ENCODE peak calls at places on chromosomes 7 and 10, in five cellular contexts. X is right cardiac atrium, G is upper lobe of left lung, U is heart right ventricle, Z is aorta. N is an unnamed sample.

GRCh38 chr7:74372060-74372408 is 81.7 kb upstream of the GTF2IRD1 start:
- ATAC-seq in G (no peak), Z (no peak), X (peak; percentile 22), U (no peak), N (peak; percentile 26)

GRCh38 chr10:112146799-112147198 is 36.8 kb downstream of the GPAM start:
- ATAC-seq in U (no peak), Z (no peak), G (no peak), X (no peak), N (no peak)

GRCh38 chr10:31353574-31353973 is 34.6 kb downstream of the ZEB1 start:
- ATAC-seq in U (no peak), Z (no peak), G (peak; percentile 36), X (no peak), N (no peak)

GRCh38 chr7:100413286-100413685 is 15.2 kb downstream of the ZCWPW1 start:
- ATAC-seq in G (no peak), U (no peak), X (no peak), Z (no peak), N (no peak)

GRCh38 chr7:82823073-82823472 is 339.6 kb downstream of the PCLO start:
- ATAC-seq in U (no peak), X (no peak), Z (no peak), G (no peak), N (no peak)

GRCh38 chr7:50712527-50713356 is 70.0 kb downstream of the GRB10 start:
- ATAC-seq in U (peak; percentile 60), X (peak; percentile 28), Z (no peak), G (no peak), N (no peak)

GRCh38 chr10:70982443-70982842 is 94.1 kb upstream of the PCBD1 start:
- ATAC-seq in G (no peak), U (no peak), Z (no peak), X (no peak), N (no peak)

GRCh38 chr10:95745487-95745886 is 10.5 kb upstream of the ENTPD1 start:
- ATAC-seq in Z (no peak), G (no peak), X (no peak), U (no peak), N (no peak)

GRCh38 chr7:107860241-107860961 is 30.6 kb upstream of the DLD start:
- ATAC-seq in Z (no peak), G (no peak), X (no peak), U (no peak), N (no peak)

GRCh38 chr10:116274141-116274861 is 1.3 kb upstream of the GFRA1 start:
- ATAC-seq in X (peak; percentile 27), U (no peak), G (peak; percentile 32), Z (no peak), N (no peak)

GRCh38 chr7:22179442-22179879 is 177.5 kb downstream of the RAPGEF5 start:
- ATAC-seq in G (no peak), Z (no peak), U (no peak), X (no peak), N (no peak)

GRCh38 chr7:135277161-135277560 is 43.5 kb downstream of the STRA8 start:
- ATAC-seq in Z (no peak), X (no peak), G (no peak), U (peak; percentile 16), N (no peak)

GRCh38 chr7:101066141-101066857 is 19.0 kb upstream of the TRIM56 start:
- ATAC-seq in Z (no peak), U (no peak), G (no peak), X (no peak), N (no peak)

GRCh38 chr10:34311679-34312078 is 503.4 kb downstream of the PARD3 start:
- ATAC-seq in G (no peak), Z (no peak), X (no peak), U (no peak), N (no peak)

GRCh38 chr7:122652851-122653250 is 46.1 kb downstream of the RNF133 start:
- ATAC-seq in Z (no peak), G (no peak), X (no peak), U (no peak), N (no peak)

GRCh38 chr10:46232084-46232483 is 54.7 kb upstream of the ANTXRL start:
- ATAC-seq in Z (no peak), G (no peak), U (no peak), X (no peak), N (no peak)

GRCh38 chr7:25846722-25847121 is 305.3 kb upstream of the NFE2L3 start:
- ATAC-seq in G (peak; percentile 61), X (peak; percentile 76), Z (peak; percentile 63), U (peak; percentile 70), N (peak; percentile 64)

GRCh38 chr10:89100680-89101079 is 106.4 kb downstream of the CH25H start:
- ATAC-seq in Z (no peak), X (peak; percentile 55), G (peak; percentile 26), U (no peak), N (peak; percentile 48)

GRCh38 chr7:77913977-77914607 is 115.5 kb downstream of the PHTF2 start:
- ATAC-seq in G (no peak), X (no peak), Z (peak; percentile 80), U (no peak), N (no peak)

GRCh38 chr10:69742928-69743602 is 58.6 kb upstream of the COL13A1 start:
- ATAC-seq in X (peak; percentile 57), G (no peak), U (peak; percentile 54), Z (no peak), N (no peak)

GRCh38 chr10:122548699-122549098 is 11.9 kb upstream of the DMBT1 start:
- ATAC-seq in X (no peak), U (no peak), Z (no peak), G (no peak), N (no peak)

GRCh38 chr7:42097756-42098155 is 139.3 kb downstream of the GLI3 start:
- ATAC-seq in G (peak; percentile 66), X (no peak), Z (peak; percentile 34), U (no peak), N (peak; percentile 49)

GRCh38 chr7:75738604-75738974 is at the start of gene HIP1:
- ATAC-seq in G (no peak), U (no peak), X (no peak), Z (no peak), N (no peak)

GRCh38 chr7:75740846-75741497 is 2.2 kb upstream of the HIP1 start:
- ATAC-seq in U (no peak), Z (no peak), X (no peak), G (no peak), N (no peak)

GRCh38 chr7:75738975-75739795 is 444 bp upstream of the HIP1 start:
- ATAC-seq in Z (peak; percentile 98), X (peak; percentile 99), U (peak; percentile 99), G (peak; percentile 98), N (peak; percentile 98)

GRCh38 chr7:75737856-75738603 is 711 bp downstream of the HIP1 start:
- ATAC-seq in G (no peak), U (no peak), Z (peak; percentile 2), X (no peak), N (no peak)

DNA sequence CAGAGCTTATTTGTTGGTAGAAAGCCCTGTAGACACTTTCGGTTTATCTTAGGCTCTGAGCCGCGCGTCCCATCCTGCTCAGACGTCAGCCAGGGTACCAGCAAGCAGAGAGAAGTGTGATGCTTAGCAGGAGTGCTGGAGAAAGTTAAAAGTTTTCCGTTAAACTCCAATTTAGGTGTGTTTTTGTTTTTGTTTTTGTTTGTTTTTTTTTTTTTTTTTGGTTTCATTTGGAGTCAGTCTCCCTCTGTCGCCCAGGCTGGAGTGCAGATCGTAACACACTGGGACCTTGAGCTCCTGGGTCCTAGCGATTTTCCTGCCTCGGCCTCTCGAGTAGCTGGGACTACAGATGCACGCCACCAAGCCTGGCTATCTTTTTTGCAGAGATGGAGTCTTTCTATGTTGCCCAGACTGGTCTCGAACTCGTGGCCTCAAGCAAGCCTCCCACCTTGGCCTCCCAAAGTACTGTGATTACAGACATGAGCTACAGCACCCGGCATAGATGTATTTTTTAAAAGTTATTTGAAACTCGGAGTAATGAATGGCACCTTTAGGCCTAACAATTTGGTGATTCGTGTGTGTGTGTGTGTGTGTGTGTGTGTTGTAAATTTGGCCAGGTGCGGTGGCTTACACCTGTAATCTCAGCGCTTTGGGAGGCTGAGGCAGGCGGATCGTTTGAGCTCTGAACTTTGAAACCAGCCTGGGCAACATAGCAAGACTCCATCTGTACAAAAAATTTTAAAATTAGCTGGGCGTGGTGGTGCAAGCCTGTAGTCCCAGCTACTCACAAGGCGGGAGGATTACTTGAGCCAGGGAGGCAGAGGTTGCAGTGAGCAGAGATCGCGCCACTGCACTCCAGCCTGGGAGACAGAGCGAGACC is 1.3 kb upstream of the HIP1 start:
- ATAC-seq in G (no peak), U (no peak), X (no peak), Z (peak; percentile 38), N (no peak)
- H3K27ac ChIP-seq in G (peak overlapping the region; percentile 88), U (peak overlapping the region; percentile 95), X (peak overlapping the region; percentile 79), Z (no peak overlapping the region), N (peak overlapping the region; percentile 89)

GRCh38 chr10:10010397-10010796 is 1007.3 kb upstream of the CELF2 start:
- ATAC-seq in G (no peak), X (no peak), U (no peak), Z (no peak), N (no peak)

DNA sequence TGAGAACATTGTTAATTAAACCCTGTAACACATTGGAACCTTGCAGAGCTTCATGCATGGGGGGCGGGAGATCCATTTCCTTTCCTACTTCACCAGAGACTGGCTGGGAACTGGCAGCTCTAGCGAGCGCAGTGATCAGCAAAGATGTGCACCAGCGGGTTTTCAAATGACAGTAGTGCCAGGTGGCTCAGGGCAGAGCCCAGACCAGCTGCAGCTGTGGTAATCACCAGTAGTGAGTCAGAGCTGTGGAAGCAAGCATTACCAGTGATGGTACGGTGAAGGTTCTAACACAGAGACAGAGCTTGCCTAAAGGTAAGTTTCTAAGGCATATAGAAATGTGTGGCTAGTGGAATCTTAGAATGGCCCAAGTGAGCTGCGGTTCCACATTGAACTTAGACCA is 1009.7 kb upstream of the CELF2 start:
- ATAC-seq in G (no peak), Z (no peak), X (no peak), U (no peak), N (no peak)
- H3K4me1 ChIP-seq in G (no peaks in the 10 kb centered on the region), Z (no peaks in the 10 kb centered on the region), X (no peaks in the 10 kb centered on the region), U (no peaks in the 10 kb centered on the region), N (no peaks in the 10 kb centered on the region)

DNA sequence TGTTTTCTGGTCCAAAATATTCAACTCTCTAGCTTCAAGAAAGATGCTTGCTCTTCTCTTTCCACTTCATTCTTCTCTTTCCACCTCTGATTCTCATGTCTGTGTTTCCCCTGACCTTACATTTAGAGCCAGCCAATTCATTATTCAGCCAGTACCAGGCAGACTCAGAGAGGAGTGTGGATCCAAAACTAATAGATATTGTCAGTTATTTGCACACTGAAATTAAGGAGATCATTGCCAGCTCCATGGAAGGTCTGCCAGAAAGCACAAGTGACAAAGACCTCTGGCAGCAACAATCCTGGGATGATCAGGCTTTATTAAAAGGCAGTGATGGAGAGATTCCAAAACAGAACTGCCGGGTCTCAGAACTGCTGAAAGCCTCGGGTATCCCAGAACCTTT is 749.4 kb downstream of the XPNPEP1 start:
- ATAC-seq in U (no peak), Z (no peak), X (no peak), G (no peak), N (no peak)
- H3K9me3 ChIP-seq in U (no peaks in the 10 kb centered on the region), Z (peaks cover 2% of the 10 kb centered on the region), X (no peaks in the 10 kb centered on the region), G (no peaks in the 10 kb centered on the region), N (no peaks in the 10 kb centered on the region)

GRCh38 chr7:129830949-129831348 is 121.8 kb downstream of the UBE2H start:
- ATAC-seq in Z (peak; percentile 4), U (no peak), G (peak; percentile 54), X (no peak), N (no peak)

GRCh38 chr7:129832701-129833227 is 120.0 kb downstream of the UBE2H start:
- ATAC-seq in Z (no peak), G (no peak), U (no peak), X (no peak), N (no peak)

GRCh38 chr7:129829677-129830631 is 122.8 kb downstream of the UBE2H start:
- ATAC-seq in Z (peak; percentile 66), G (peak; percentile 70), U (peak; percentile 31), X (peak; percentile 22), N (peak; percentile 32)

GRCh38 chr7:129832282-129832681 is 120.5 kb downstream of the UBE2H start:
- ATAC-seq in U (no peak), G (no peak), X (no peak), Z (no peak), N (no peak)

GRCh38 chr7:129831424-129832058 is 121.2 kb downstream of the UBE2H start:
- ATAC-seq in X (peak; percentile 13), Z (peak; percentile 43), G (peak; percentile 67), U (peak; percentile 35), N (peak; percentile 70)
- H3K27ac ChIP-seq in X (peak overlapping the region; percentile 65), Z (peak overlapping the region; percentile 58), G (peak overlapping the region; percentile 36), U (peak overlapping the region; percentile 75), N (peak overlapping the region; percentile 82)

N was measured in gastroesophageal sphincter.